ENCODE peak calls at places on chromosomes 11 and 22, in nine cellular contexts. One of them, this sample, is unnamed. For H3K4me1, the result is how much of the 10 kb centered on the place peaks cover.

GRCh38 chr11:67277231-67277961 is 11.1 kb downstream of the GRK2 start:
- DNase-seq in transverse colon: peak
- DNase-seq in pancreas: peak
- DNase-seq in H9: peak
- DNase-seq in cardiac muscle cell: peak
- DNase-seq in HCT116: no peak
- DNase-seq in MM.1S: peak
- DNase-seq in sigmoid colon: peak
- DNase-seq in upper lobe of right lung: peak
- DNase-seq in this sample: peak

GRCh38 chr11:6099577-6099976 is 7.9 kb upstream of the OR56B4 start:
- DNase-seq in upper lobe of right lung: no peak
- DNase-seq in cardiac muscle cell: no peak
- DNase-seq in HCT116: no peak
- DNase-seq in transverse colon: no peak
- DNase-seq in H9: no peak
- DNase-seq in MM.1S: no peak
- DNase-seq in sigmoid colon: no peak
- DNase-seq in pancreas: no peak
- DNase-seq in this sample: no peak

GRCh38 chr22:20027966-20028854 is 7.3 kb downstream of the TANGO2 start:
- DNase-seq in transverse colon: no peak
- DNase-seq in pancreas: no peak
- DNase-seq in MM.1S: no peak
- DNase-seq in HCT116: no peak
- DNase-seq in H9: peak
- DNase-seq in upper lobe of right lung: no peak
- DNase-seq in sigmoid colon: no peak
- DNase-seq in cardiac muscle cell: peak
- DNase-seq in this sample: no peak

GRCh38 chr11:45859661-45860140 is 12.4 kb downstream of the CRY2 start:
- DNase-seq in cardiac muscle cell: peak
- DNase-seq in transverse colon: peak
- DNase-seq in MM.1S: no peak
- DNase-seq in H9: peak
- DNase-seq in HCT116: no peak
- DNase-seq in sigmoid colon: peak
- DNase-seq in upper lobe of right lung: peak
- DNase-seq in pancreas: peak
- DNase-seq in this sample: peak

GRCh38 chr11:61361237-61361636 is 445 bp downstream of the CYB561A3 start:
- DNase-seq in HCT116: no peak
- DNase-seq in sigmoid colon: no peak
- DNase-seq in pancreas: no peak
- DNase-seq in transverse colon: no peak
- DNase-seq in MM.1S: peak
- DNase-seq in upper lobe of right lung: no peak
- DNase-seq in H9: no peak
- DNase-seq in cardiac muscle cell: no peak
- DNase-seq in this sample: no peak

GRCh38 chr11:6418958-6419611 is at the start of gene APBB1:
- DNase-seq in H9: peak
- DNase-seq in cardiac muscle cell: peak
- DNase-seq in sigmoid colon: peak
- DNase-seq in HCT116: no peak
- DNase-seq in pancreas: peak
- DNase-seq in upper lobe of right lung: peak
- DNase-seq in MM.1S: peak
- DNase-seq in transverse colon: peak
- DNase-seq in this sample: peak

GRCh38 chr22:37599161-37599560 is 9.5 kb upstream of the GGA1 start:
- DNase-seq in upper lobe of right lung: no peak
- DNase-seq in cardiac muscle cell: no peak
- DNase-seq in transverse colon: peak
- DNase-seq in H9: no peak
- DNase-seq in MM.1S: no peak
- DNase-seq in sigmoid colon: no peak
- DNase-seq in HCT116: no peak
- DNase-seq in pancreas: no peak
- DNase-seq in this sample: no peak

GRCh38 chr11:34305780-34306179 is 52.0 kb downstream of the ABTB2 start:
- DNase-seq in upper lobe of right lung: no peak
- DNase-seq in cardiac muscle cell: no peak
- DNase-seq in HCT116: no peak
- DNase-seq in MM.1S: no peak
- DNase-seq in sigmoid colon: no peak
- DNase-seq in H9: no peak
- DNase-seq in pancreas: no peak
- DNase-seq in transverse colon: no peak
- DNase-seq in this sample: no peak

GRCh38 chr22:49574205-49574604 is 253.5 kb downstream of the BRD1 start:
- DNase-seq in transverse colon: peak
- DNase-seq in MM.1S: no peak
- DNase-seq in upper lobe of right lung: no peak
- DNase-seq in sigmoid colon: no peak
- DNase-seq in cardiac muscle cell: no peak
- DNase-seq in HCT116: no peak
- DNase-seq in pancreas: no peak
- DNase-seq in H9: peak
- DNase-seq in this sample: no peak

GRCh38 chr11:74175923-74176322 is 4.8 kb downstream of the PPME1 start:
- DNase-seq in H9: no peak
- DNase-seq in sigmoid colon: no peak
- DNase-seq in HCT116: no peak
- DNase-seq in pancreas: no peak
- DNase-seq in transverse colon: no peak
- DNase-seq in upper lobe of right lung: no peak
- DNase-seq in MM.1S: no peak
- DNase-seq in cardiac muscle cell: no peak
- DNase-seq in this sample: no peak

GRCh38 chr11:17988465-17988864 is 24.4 kb downstream of the SERGEF start:
- DNase-seq in H9: no peak
- DNase-seq in MM.1S: no peak
- DNase-seq in HCT116: no peak
- DNase-seq in pancreas: no peak
- DNase-seq in transverse colon: no peak
- DNase-seq in upper lobe of right lung: no peak
- DNase-seq in sigmoid colon: no peak
- DNase-seq in cardiac muscle cell: no peak
- DNase-seq in this sample: no peak

GRCh38 chr11:62400760-62401159 is 18.1 kb upstream of the SCGB1A1 start:
- DNase-seq in MM.1S: no peak
- DNase-seq in H9: no peak
- DNase-seq in sigmoid colon: peak
- DNase-seq in upper lobe of right lung: peak
- DNase-seq in cardiac muscle cell: peak
- DNase-seq in transverse colon: peak
- DNase-seq in pancreas: peak
- DNase-seq in HCT116: no peak
- DNase-seq in this sample: peak

GRCh38 chr11:26333906-26334305 is 2.0 kb downstream of the ANO3 start:
- DNase-seq in transverse colon: no peak
- DNase-seq in pancreas: no peak
- DNase-seq in MM.1S: no peak
- DNase-seq in sigmoid colon: no peak
- DNase-seq in upper lobe of right lung: no peak
- DNase-seq in cardiac muscle cell: peak
- DNase-seq in H9: no peak
- DNase-seq in HCT116: no peak
- DNase-seq in this sample: no peak

GRCh38 chr11:17238377-17238776 is 30.6 kb upstream of the PIK3C2A start:
- DNase-seq in H9: no peak
- DNase-seq in sigmoid colon: no peak
- DNase-seq in transverse colon: no peak
- DNase-seq in upper lobe of right lung: no peak
- DNase-seq in cardiac muscle cell: no peak
- DNase-seq in pancreas: no peak
- DNase-seq in HCT116: no peak
- DNase-seq in MM.1S: no peak
- DNase-seq in this sample: no peak

GRCh38 chr22:39514373-39514973 is 5.9 kb upstream of the ATF4 start:
- DNase-seq in sigmoid colon: no peak
- DNase-seq in upper lobe of right lung: no peak
- DNase-seq in cardiac muscle cell: peak
- DNase-seq in MM.1S: no peak
- DNase-seq in H9: peak
- DNase-seq in HCT116: no peak
- DNase-seq in pancreas: no peak
- DNase-seq in transverse colon: peak
- DNase-seq in this sample: peak

GRCh38 chr11:23021287-23021863 is 161.1 kb upstream of the CCDC179 start:
- DNase-seq in upper lobe of right lung: no peak
- DNase-seq in MM.1S: peak
- DNase-seq in cardiac muscle cell: peak
- DNase-seq in HCT116: no peak
- DNase-seq in sigmoid colon: no peak
- DNase-seq in transverse colon: peak
- DNase-seq in H9: no peak
- DNase-seq in pancreas: no peak
- DNase-seq in this sample: peak
- TF ChIP-seq CTCF in upper lobe of right lung: peak
- TF ChIP-seq CTCF in MM.1S: peak
- TF ChIP-seq CTCF in cardiac muscle cell: peak
- TF ChIP-seq CTCF in HCT116: no peak
- TF ChIP-seq CTCF in sigmoid colon: peak
- TF ChIP-seq CTCF in transverse colon: peak
- TF ChIP-seq CTCF in H9: peak
- TF ChIP-seq CTCF in pancreas: peak
- TF ChIP-seq CTCF in this sample: peak

GRCh38 chr22:46079861-46080821 is 70.2 kb upstream of the PPARA start:
- DNase-seq in MM.1S: no peak
- DNase-seq in HCT116: no peak
- DNase-seq in H9: no peak
- DNase-seq in pancreas: peak
- DNase-seq in transverse colon: peak
- DNase-seq in upper lobe of right lung: peak
- DNase-seq in cardiac muscle cell: no peak
- DNase-seq in sigmoid colon: peak
- DNase-seq in this sample: peak
- H3K27ac ChIP-seq in MM.1S: no peak
- H3K27ac ChIP-seq in HCT116: peak
- H3K27ac ChIP-seq in H9: no peak
- H3K27ac ChIP-seq in pancreas: peak
- H3K27ac ChIP-seq in transverse colon: peak
- H3K27ac ChIP-seq in upper lobe of right lung: peak
- H3K27ac ChIP-seq in cardiac muscle cell: no peak
- H3K27ac ChIP-seq in sigmoid colon: peak
- H3K27ac ChIP-seq in this sample: peak

GRCh38 chr11:128520206-128520885 is 67.0 kb downstream of the ETS1 start:
- DNase-seq in upper lobe of right lung: no peak
- DNase-seq in transverse colon: no peak
- DNase-seq in MM.1S: no peak
- DNase-seq in sigmoid colon: no peak
- DNase-seq in HCT116: no peak
- DNase-seq in cardiac muscle cell: no peak
- DNase-seq in pancreas: no peak
- DNase-seq in H9: no peak
- DNase-seq in this sample: no peak

GRCh38 chr11:128517457-128518230 is 69.7 kb downstream of the ETS1 start:
- DNase-seq in HCT116: no peak
- DNase-seq in H9: no peak
- DNase-seq in upper lobe of right lung: no peak
- DNase-seq in pancreas: no peak
- DNase-seq in transverse colon: no peak
- DNase-seq in cardiac muscle cell: peak
- DNase-seq in MM.1S: no peak
- DNase-seq in sigmoid colon: no peak
- DNase-seq in this sample: no peak

GRCh38 chr11:128516886-128517285 is 70.5 kb downstream of the ETS1 start:
- DNase-seq in transverse colon: no peak
- DNase-seq in H9: no peak
- DNase-seq in upper lobe of right lung: no peak
- DNase-seq in pancreas: no peak
- DNase-seq in HCT116: no peak
- DNase-seq in sigmoid colon: no peak
- DNase-seq in cardiac muscle cell: no peak
- DNase-seq in MM.1S: no peak
- DNase-seq in this sample: no peak

GRCh38 chr11:128519353-128519752 is 68.0 kb downstream of the ETS1 start:
- DNase-seq in transverse colon: no peak
- DNase-seq in MM.1S: no peak
- DNase-seq in HCT116: no peak
- DNase-seq in H9: no peak
- DNase-seq in cardiac muscle cell: no peak
- DNase-seq in pancreas: no peak
- DNase-seq in sigmoid colon: no peak
- DNase-seq in upper lobe of right lung: no peak
- DNase-seq in this sample: no peak

DNA sequence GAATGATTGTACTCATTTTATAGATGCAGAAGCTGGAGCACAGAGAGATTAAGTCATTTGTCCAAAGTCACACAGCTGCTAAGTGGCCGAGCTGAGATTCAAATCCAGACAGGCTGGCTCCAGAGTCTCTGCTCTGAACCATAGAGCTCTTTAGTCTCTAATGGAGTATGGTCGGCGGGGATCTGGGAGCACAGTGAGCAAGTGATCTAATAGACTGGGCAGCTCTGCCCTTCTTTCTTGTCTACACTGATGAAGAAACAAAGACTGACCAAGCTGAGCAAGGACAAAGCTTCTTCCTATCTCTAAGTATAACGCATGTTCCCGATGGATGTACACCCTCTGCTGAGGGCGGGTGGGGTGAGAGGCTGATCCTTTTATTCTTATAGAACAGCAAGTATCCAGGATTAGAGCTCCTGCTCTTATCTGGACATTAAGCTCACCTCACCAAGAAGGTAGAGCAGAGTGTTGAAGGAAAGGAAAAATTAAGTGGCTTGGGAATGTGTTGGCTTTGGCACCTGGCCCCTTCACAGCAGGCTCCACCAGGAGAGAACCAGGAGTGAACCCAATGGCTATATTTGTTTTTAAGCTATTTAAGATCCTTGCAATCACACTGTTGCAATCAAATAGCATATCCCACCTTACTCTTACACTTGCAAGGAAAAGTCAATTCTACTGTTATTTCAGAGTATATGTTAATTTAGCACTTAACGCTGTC is 68.7 kb downstream of the ETS1 start:
- DNase-seq in cardiac muscle cell: peak
- DNase-seq in H9: no peak
- DNase-seq in transverse colon: no peak
- DNase-seq in sigmoid colon: no peak
- DNase-seq in upper lobe of right lung: no peak
- DNase-seq in pancreas: no peak
- DNase-seq in HCT116: no peak
- DNase-seq in MM.1S: no peak
- DNase-seq in this sample: no peak
- H3K4me1 ChIP-seq in cardiac muscle cell: under half
- H3K4me1 ChIP-seq in H9: under half
- H3K4me1 ChIP-seq in transverse colon: half or more
- H3K4me1 ChIP-seq in sigmoid colon: under half
- H3K4me1 ChIP-seq in upper lobe of right lung: under half
- H3K4me1 ChIP-seq in pancreas: half or more
- H3K4me1 ChIP-seq in HCT116: under half
- H3K4me1 ChIP-seq in MM.1S: under half
- H3K4me1 ChIP-seq in this sample: half or more

DNA sequence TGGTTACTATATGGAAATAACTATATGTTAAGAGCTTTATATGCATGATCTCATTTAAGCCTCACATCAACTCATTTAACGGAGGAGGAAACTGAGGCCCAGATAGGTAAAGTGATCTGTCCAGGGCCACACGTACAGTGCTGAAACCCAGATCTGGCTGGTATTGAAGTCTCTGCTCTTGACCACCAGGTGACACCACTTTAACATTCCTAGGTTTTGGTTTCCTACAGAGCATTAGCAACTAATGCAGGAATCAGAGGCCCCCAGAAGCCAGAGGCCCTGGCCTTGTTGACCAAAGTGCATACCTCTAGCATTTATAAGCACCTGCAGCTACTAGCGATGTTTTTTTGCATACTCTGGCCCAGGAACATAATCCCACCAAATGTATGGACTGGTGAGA is 12.9 kb upstream of the LIMK2 start:
- DNase-seq in H9: no peak
- DNase-seq in MM.1S: no peak
- DNase-seq in sigmoid colon: no peak
- DNase-seq in upper lobe of right lung: no peak
- DNase-seq in HCT116: no peak
- DNase-seq in cardiac muscle cell: no peak
- DNase-seq in pancreas: no peak
- DNase-seq in transverse colon: no peak
- DNase-seq in this sample: no peak
- TF ChIP-seq CTCF in H9: peak
- TF ChIP-seq CTCF in MM.1S: no peak
- TF ChIP-seq CTCF in sigmoid colon: no peak
- TF ChIP-seq CTCF in upper lobe of right lung: peak
- TF ChIP-seq CTCF in HCT116: no peak
- TF ChIP-seq CTCF in cardiac muscle cell: no peak
- TF ChIP-seq CTCF in pancreas: no peak
- TF ChIP-seq CTCF in transverse colon: peak
- TF ChIP-seq CTCF in this sample: no peak

This sample was measured in tibial nerve.